ENCODE peak calls at places on chromosome 20, in six cellular contexts. A is adrenal gland, Y is ascending aorta, D is ovary, S is stomach, C is right cardiac atrium. U is an unnamed sample.
A peak's percentile ranks its signal among the peaks of the same experiment; 100 is the strongest.

GRCh38 chr20:25525857-25526256 is 59.5 kb downstream of the NINL start:
- DNase-seq in A (peak; percentile 61), Y (peak; percentile 49), D (no peak), S (no peak), C (no peak), U (no peak)

GRCh38 chr20:48478370-48478769 is 349.4 kb downstream of the PREX1 start:
- DNase-seq in A (no peak), Y (no peak), D (no peak), S (no peak), C (no peak), U (no peak)

GRCh38 chr20:19850190-19850533 is 92.1 kb downstream of the RIN2 start:
- DNase-seq in A (no peak), Y (no peak), D (no peak), S (no peak), C (peak; percentile 65), U (peak; percentile 63)

GRCh38 chr20:44959082-44959895 is 908 bp downstream of the TOMM34 start:
- DNase-seq in A (peak; percentile 51), Y (no peak), D (peak; percentile 33), S (no peak), C (peak; percentile 53), U (no peak)

GRCh38 chr20:46400828-46401477 is 5.5 kb downstream of the ELMO2 start:
- DNase-seq in A (no peak), Y (no peak), D (no peak), S (no peak), C (no peak), U (no peak)

GRCh38 chr20:62370115-62370806 is 3.1 kb upstream of the LAMA5 start:
- DNase-seq in A (peak; percentile 66), Y (no peak), D (no peak), S (peak; percentile 49), C (peak; percentile 75), U (no peak)

GRCh38 chr20:56420028-56420427 is 8.0 kb downstream of the CASS4 start:
- DNase-seq in A (no peak), Y (no peak), D (no peak), S (no peak), C (no peak), U (no peak)

GRCh38 chr20:35120012-35120701 is 27.0 kb downstream of the EDEM2 start:
- DNase-seq in A (peak; percentile 69), Y (peak; percentile 12), D (no peak), S (no peak), C (peak; percentile 71), U (no peak)

GRCh38 chr20:47349365-47350180 is 6.9 kb downstream of the ZMYND8 start:
- DNase-seq in A (no peak), Y (no peak), D (no peak), S (no peak), C (no peak), U (no peak)

GRCh38 chr20:59585714-59586404 is 18.5 kb upstream of the PHACTR3 start:
- DNase-seq in A (no peak), Y (no peak), D (no peak), S (no peak), C (no peak), U (no peak)

GRCh38 chr20:61986762-61987321 is 78.8 kb downstream of the TAF4 start:
- DNase-seq in A (peak; percentile 52), Y (no peak), D (no peak), S (no peak), C (no peak), U (no peak)

GRCh38 chr20:39103732-39104131 is 141.6 kb downstream of the DHX35 start:
- DNase-seq in A (no peak), Y (no peak), D (no peak), S (no peak), C (no peak), U (no peak)

GRCh38 chr20:45822863-45823262 is 4.2 kb downstream of the TNNC2 start:
- DNase-seq in A (no peak), Y (no peak), D (no peak), S (peak; percentile 54), C (no peak), U (no peak)

GRCh38 chr20:53466279-53466678 is 127.4 kb downstream of the ZNF217 start:
- DNase-seq in A (no peak), Y (no peak), D (no peak), S (no peak), C (no peak), U (no peak)

GRCh38 chr20:51380401-51381385 is 161.8 kb downstream of the NFATC2 start:
- DNase-seq in A (no peak), Y (no peak), D (no peak), S (no peak), C (no peak), U (no peak)

GRCh38 chr20:9829835-9830234 is 9.0 kb downstream of the PAK5 start:
- DNase-seq in A (no peak), Y (no peak), D (no peak), S (no peak), C (no peak), U (no peak)

GRCh38 chr20:54625497-54625896 is 150.1 kb downstream of the DOK5 start:
- DNase-seq in A (no peak), Y (no peak), D (no peak), S (peak; percentile 52), C (no peak), U (no peak)

GRCh38 chr20:59253779-59254319 is 46.6 kb upstream of the EDN3 start:
- DNase-seq in A (no peak), Y (no peak), D (no peak), S (no peak), C (no peak), U (no peak)

GRCh38 chr20:5923493-5923892 is 26.8 kb downstream of the TRMT6 start:
- DNase-seq in A (no peak), Y (no peak), D (no peak), S (no peak), C (no peak), U (no peak)

GRCh38 chr20:34794006-34794585 is 31.4 kb downstream of the NCOA6 start:
- DNase-seq in A (no peak), Y (no peak), D (no peak), S (no peak), C (no peak), U (no peak)

GRCh38 chr20:59159091-59159821 is 4.4 kb upstream of the ZNF831 start:
- DNase-seq in A (no peak), Y (no peak), D (no peak), S (no peak), C (no peak), U (no peak)

GRCh38 chr20:17107127-17107526 is 119.7 kb upstream of the PCSK2 start:
- DNase-seq in A (no peak), Y (no peak), D (no peak), S (no peak), C (no peak), U (no peak)

GRCh38 chr20:16236589-16237241 is 336.5 kb downstream of the KIF16B start:
- DNase-seq in A (no peak), Y (no peak), D (no peak), S (no peak), C (no peak), U (no peak)

GRCh38 chr20:62105592-62105991 is 16.7 kb upstream of the LSM14B start:
- DNase-seq in A (no peak), Y (no peak), D (no peak), S (no peak), C (no peak), U (no peak)

GRCh38 chr20:46192376-46192944 is 74.3 kb downstream of the CD40 start:
- DNase-seq in A (no peak), Y (no peak), D (no peak), S (no peak), C (no peak), U (no peak)

GRCh38 chr20:64084209-64085152 is at the start of gene LKAAEAR1:
- DNase-seq in A (no peak), Y (no peak), D (no peak), S (no peak), C (no peak), U (no peak)
- H3K4me1 ChIP-seq in A (peaks cover 18% of the 10 kb centered on the region), Y (peaks cover 6% of the 10 kb centered on the region), D (no peaks in the 10 kb centered on the region), S (peaks cover 42% of the 10 kb centered on the region), C (no peaks in the 10 kb centered on the region), U (peaks cover under 1% of the 10 kb centered on the region)

DNA sequence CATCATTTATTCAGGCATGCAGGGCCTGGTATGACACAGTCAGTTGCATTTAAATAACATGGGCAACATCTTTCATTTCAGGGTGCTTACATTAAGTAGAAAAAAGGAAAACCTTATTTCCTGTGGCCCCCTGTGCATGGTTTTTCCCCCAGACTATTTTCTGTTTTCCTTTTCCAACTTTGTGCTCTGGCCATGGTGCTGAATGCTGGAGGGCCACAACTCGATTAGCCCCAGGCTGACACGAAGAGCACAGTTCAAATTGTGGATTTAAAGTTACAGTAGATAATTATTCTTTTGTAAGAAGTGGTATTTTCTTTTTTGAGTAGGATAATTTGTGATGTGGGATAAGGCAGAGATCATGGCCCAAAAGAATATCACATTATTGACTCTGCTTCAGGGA is 332.0 kb downstream of the HAO1 start:
- DNase-seq in A (no peak), Y (no peak), D (no peak), S (no peak), C (no peak), U (no peak)
- H3K4me3 ChIP-seq in A (no peak overlapping the region), Y (no peak overlapping the region), D (no peak overlapping the region), S (no peak overlapping the region), C (no peak overlapping the region), U (no peak overlapping the region)

DNA sequence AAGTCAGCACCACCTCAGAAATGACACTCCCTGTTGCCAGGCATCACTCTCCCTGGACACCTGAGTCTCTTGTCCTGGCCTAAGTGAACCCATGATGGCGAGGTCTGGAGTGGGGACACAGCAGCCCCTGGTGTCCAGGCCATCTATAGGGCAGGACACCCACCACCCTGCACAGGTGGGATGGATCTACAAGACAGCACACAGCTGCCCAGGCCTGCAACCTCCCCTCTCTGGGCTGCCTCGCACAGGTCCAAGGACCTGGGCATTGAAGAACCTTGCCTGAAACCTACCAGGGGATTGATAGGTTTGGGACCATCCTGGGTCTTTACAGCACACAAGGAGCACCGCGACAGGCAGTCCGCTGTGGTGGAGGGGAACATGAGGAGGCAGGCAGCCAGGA is 11.2 kb downstream of the PDYN start:
- DNase-seq in A (no peak), Y (no peak), D (no peak), S (no peak), C (no peak), U (no peak)
- H3K27me3 ChIP-seq in A (peaks cover 5% of the 10 kb centered on the region), Y (no peaks in the 10 kb centered on the region), D (no peaks in the 10 kb centered on the region), S (peaks cover 89% of the 10 kb centered on the region), C (peaks cover 2% of the 10 kb centered on the region), U (no peaks in the 10 kb centered on the region)

DNA sequence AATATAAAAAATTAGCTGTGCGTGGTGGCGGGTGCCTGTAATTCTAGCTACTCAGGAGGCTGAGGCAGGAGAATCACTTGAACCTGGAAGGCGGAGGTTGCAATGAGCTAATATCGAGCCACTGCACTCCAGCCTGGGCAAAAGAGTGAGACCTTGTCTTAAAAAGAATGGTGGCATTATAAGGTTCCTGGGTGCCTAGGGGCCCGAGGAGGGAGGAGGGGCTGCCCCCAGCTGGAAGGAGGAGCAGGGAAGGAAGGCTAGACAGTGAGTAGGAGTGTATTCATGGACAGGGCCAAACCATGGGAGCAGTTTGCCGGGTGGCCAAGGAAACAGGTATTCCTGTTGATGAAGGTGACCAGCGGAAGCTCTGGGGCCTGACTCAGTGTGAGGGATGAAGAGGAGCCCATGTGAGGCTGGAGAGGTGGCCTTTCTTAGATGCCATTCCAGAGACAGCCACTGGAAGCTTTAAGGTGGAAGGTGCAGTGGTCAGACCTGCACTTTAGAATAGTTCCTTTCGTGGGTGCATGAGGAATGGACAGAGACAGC is 24.2 kb downstream of the MANBAL start:
- DNase-seq in A (no peak), Y (no peak), D (no peak), S (no peak), C (peak; percentile 28), U (no peak)
- H3K4me1 ChIP-seq in A (peaks cover 47% of the 10 kb centered on the region), Y (peaks cover 14% of the 10 kb centered on the region), D (peaks cover 41% of the 10 kb centered on the region), S (peaks cover 62% of the 10 kb centered on the region), C (peaks cover 12% of the 10 kb centered on the region), U (peaks cover 19% of the 10 kb centered on the region)